ENCODE peak calls at places on chromosomes 12 and 14, in four cellular contexts. K is GM12864, Y is H9, P is lower leg skin. T is an unnamed sample.

GRCh38 chr14:105888784-105889665 is 362.6 kb downstream of the TMEM121 start:
- DNase-seq in K (no peak), Y (no peak), P (no peak), T (no peak)

GRCh38 chr14:66485029-66485428 is 1.1 kb upstream of the CCDC196 start:
- DNase-seq in K (no peak), Y (no peak), P (no peak), T (no peak)

GRCh38 chr12:75660107-75660530 is 148.7 kb upstream of the KRR1 start:
- DNase-seq in K (no peak), Y (no peak), P (no peak), T (no peak)

GRCh38 chr12:14454098-14454907 is 88.8 kb downstream of the ATF7IP start:
- DNase-seq in K (peak), Y (peak), P (no peak), T (peak)

GRCh38 chr12:50326636-50327284 is 43.4 kb upstream of the LIMA1 start:
- DNase-seq in K (no peak), Y (no peak), P (no peak), T (no peak)

GRCh38 chr14:86574026-86574777 is 1044.3 kb downstream of the FLRT2 start:
- DNase-seq in K (no peak), Y (no peak), P (no peak), T (no peak)

GRCh38 chr14:63717704-63718103 is 10.2 kb downstream of the SGPP1 start:
- DNase-seq in K (no peak), Y (no peak), P (no peak), T (no peak)

GRCh38 chr14:86141966-86142365 is 612.0 kb downstream of the FLRT2 start:
- DNase-seq in K (no peak), Y (no peak), P (no peak), T (no peak)

GRCh38 chr12:7131502-7131866 is 1.3 kb downstream of the CLSTN3 start:
- DNase-seq in K (no peak), Y (peak), P (no peak), T (no peak)

GRCh38 chr12:24380122-24380521 is 430.7 kb upstream of the SOX5 start:
- DNase-seq in K (no peak), Y (no peak), P (no peak), T (no peak)

GRCh38 chr14:90874599-90874998 is 58.4 kb upstream of the TTC7B start:
- DNase-seq in K (no peak), Y (no peak), P (no peak), T (no peak)

GRCh38 chr12:91781114-91781513 is 364.5 kb downstream of the BTG1 start:
- DNase-seq in K (no peak), Y (no peak), P (no peak), T (no peak)

GRCh38 chr12:101356794-101357193 is 50.8 kb downstream of the ARL1 start:
- DNase-seq in K (no peak), Y (no peak), P (no peak), T (no peak)

GRCh38 chr12:103373088-103373523 is 122.7 kb downstream of the C12orf42 start:
- DNase-seq in K (no peak), Y (no peak), P (no peak), T (no peak)

GRCh38 chr14:22264759-22265158 is 324.3 kb downstream of the DAD1 start:
- DNase-seq in K (no peak), Y (no peak), P (no peak), T (no peak)

GRCh38 chr14:70013269-70013873 is 134.2 kb downstream of the SMOC1 start:
- DNase-seq in K (no peak), Y (peak), P (no peak), T (peak)

GRCh38 chr12:119668315-119668651 is 350 bp downstream of the PRKAB1 start:
- DNase-seq in K (no peak), Y (no peak), P (no peak), T (peak)

GRCh38 chr12:129949652-129950051 is 45.8 kb upstream of the TMEM132D start:
- DNase-seq in K (no peak), Y (no peak), P (no peak), T (no peak)

GRCh38 chr14:74425525-74426201 is 347 bp downstream of the SYNDIG1L start:
- DNase-seq in K (no peak), Y (peak), P (no peak), T (peak)

GRCh38 chr14:106347890-106348755 is 821.7 kb downstream of the TMEM121 start:
- DNase-seq in K (no peak), Y (no peak), P (no peak), T (no peak)

GRCh38 chr14:57502581-57503254 is 9.1 kb upstream of the CCDC198 start:
- DNase-seq in K (no peak), Y (no peak), P (no peak), T (no peak)

GRCh38 chr14:95274874-95275273 is 44.8 kb downstream of the CLMN start:
- DNase-seq in K (no peak), Y (peak), P (no peak), T (no peak)

GRCh38 chr12:57467212-57467874 is 7.8 kb downstream of the GLI1 start:
- DNase-seq in K (no peak), Y (peak), P (no peak), T (no peak)

GRCh38 chr14:67738740-67739504 is 37.2 kb downstream of the RDH12 start:
- DNase-seq in K (no peak), Y (no peak), P (peak), T (no peak)

GRCh38 chr12:92778525-92778924 is 75.7 kb downstream of the PLEKHG7 start:
- DNase-seq in K (no peak), Y (no peak), P (no peak), T (no peak)

GRCh38 chr12:108643941-108644742 is 10.4 kb upstream of the SELPLG start:
- DNase-seq in K (no peak), Y (peak), P (no peak), T (no peak)

GRCh38 chr14:24059841-24060388 is 8.1 kb downstream of the CARMIL3 start:
- DNase-seq in K (no peak), Y (no peak), P (no peak), T (no peak)

GRCh38 chr12:12468575-12468974 is 94.1 kb downstream of the DUSP16 start:
- DNase-seq in K (no peak), Y (no peak), P (no peak), T (no peak)

GRCh38 chr12:84131076-84131475 is 781.5 kb downstream of the SLC6A15 start:
- DNase-seq in K (no peak), Y (no peak), P (no peak), T (no peak)

GRCh38 chr14:24705840-24706239 is 71.8 kb upstream of the GZMB start:
- DNase-seq in K (no peak), Y (no peak), P (no peak), T (peak)

GRCh38 chr12:84054811-84055210 is 857.8 kb downstream of the SLC6A15 start:
- DNase-seq in K (no peak), Y (no peak), P (no peak), T (no peak)

GRCh38 chr14:90005939-90006530 is 50.3 kb downstream of the TDP1 start:
- DNase-seq in K (no peak), Y (no peak), P (no peak), T (no peak)

GRCh38 chr12:560666-561065 is 100.9 kb downstream of the B4GALNT3 start:
- DNase-seq in K (no peak), Y (no peak), P (no peak), T (no peak)

GRCh38 chr14:74863274-74863673 is 12.7 kb downstream of the PROX2 start:
- DNase-seq in K (no peak), Y (no peak), P (no peak), T (no peak)

GRCh38 chr12:131912526-131913274 is 16.4 kb upstream of the PUS1 start:
- DNase-seq in K (no peak), Y (no peak), P (peak), T (no peak)

GRCh38 chr12:87952850-87953249 is 76.4 kb downstream of the C12orf50 start:
- DNase-seq in K (no peak), Y (no peak), P (no peak), T (no peak)

GRCh38 chr14:72708708-72709475 is 185.0 kb downstream of the DPF3 start:
- DNase-seq in K (no peak), Y (peak), P (no peak), T (no peak)
- TF ChIP-seq CTCF in K (no peak), Y (peak), P (no peak), T (no peak)

DNA sequence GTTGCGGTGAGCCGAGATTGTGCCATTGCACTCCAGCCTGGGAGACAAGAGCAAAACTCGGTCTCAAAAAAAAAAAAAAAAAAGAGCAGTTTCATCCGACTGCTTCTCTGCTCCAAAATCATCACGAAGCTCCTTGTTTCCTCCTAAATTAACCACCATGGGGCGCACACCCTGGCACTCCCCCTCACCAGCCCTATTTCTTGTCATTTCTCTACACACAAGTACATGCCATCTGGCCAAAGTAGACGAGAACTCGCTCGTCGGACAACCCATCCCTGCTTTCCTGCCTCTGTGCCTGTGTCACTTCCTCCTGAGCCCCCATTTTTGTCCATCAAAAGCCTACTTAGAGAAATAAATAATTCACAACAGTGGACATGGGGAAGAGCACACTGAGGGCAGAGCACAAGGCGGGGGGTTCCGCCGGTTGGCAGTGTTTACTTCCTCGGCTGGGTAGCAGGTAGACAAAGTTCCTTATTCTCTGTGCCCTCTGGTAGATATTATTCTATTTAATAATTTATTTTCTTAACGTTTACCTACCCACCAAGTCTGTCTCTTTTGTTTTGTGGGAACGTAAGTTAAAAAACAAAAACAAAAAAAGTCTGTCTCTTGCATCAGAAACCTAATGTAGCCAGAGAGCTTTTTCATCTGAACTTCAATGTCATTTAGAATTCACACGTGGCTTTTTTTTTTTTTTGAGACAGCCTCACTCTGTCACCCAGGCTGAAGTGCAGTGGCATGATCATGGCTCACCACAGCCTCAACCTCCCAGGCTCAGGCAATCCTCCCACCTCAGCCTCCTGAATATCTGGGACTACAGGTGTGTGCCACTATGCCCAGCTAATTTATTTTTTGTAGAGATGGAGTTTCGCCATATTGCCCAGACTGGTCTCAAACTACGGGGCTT is 6.0 kb downstream of the VPS37B start:
- DNase-seq in K (no peak), Y (no peak), P (no peak), T (no peak)
- TF ChIP-seq CTCF in K (no peak), Y (no peak), P (no peak), T (no peak)

GRCh38 chr12:94641283-94641682 is 9.1 kb downstream of the TMCC3 start:
- DNase-seq in K (no peak), Y (no peak), P (no peak), T (no peak)

GRCh38 chr12:94638521-94638920 is 11.8 kb downstream of the TMCC3 start:
- DNase-seq in K (no peak), Y (no peak), P (no peak), T (no peak)

GRCh38 chr12:94637714-94638113 is 12.6 kb downstream of the TMCC3 start:
- DNase-seq in K (no peak), Y (no peak), P (no peak), T (no peak)

GRCh38 chr12:94640134-94640928 is 10.0 kb downstream of the TMCC3 start:
- DNase-seq in K (peak), Y (no peak), P (no peak), T (peak)

GRCh38 chr12:94636462-94637085 is 13.8 kb downstream of the TMCC3 start:
- DNase-seq in K (no peak), Y (no peak), P (no peak), T (no peak)
- TF ChIP-seq CTCF in K (no peak), Y (no peak), P (no peak), T (no peak)

GRCh38 chr14:77682158-77682553 is 25.7 kb downstream of the ALKBH1 start:
- DNase-seq in K (no peak), Y (no peak), P (no peak), T (no peak)

GRCh38 chr14:77681196-77682157 is 26.3 kb downstream of the ALKBH1 start:
- DNase-seq in K (no peak), Y (no peak), P (no peak), T (no peak)
- TF ChIP-seq CTCF in K (no peak), Y (no peak), P (no peak), T (no peak)

DNA sequence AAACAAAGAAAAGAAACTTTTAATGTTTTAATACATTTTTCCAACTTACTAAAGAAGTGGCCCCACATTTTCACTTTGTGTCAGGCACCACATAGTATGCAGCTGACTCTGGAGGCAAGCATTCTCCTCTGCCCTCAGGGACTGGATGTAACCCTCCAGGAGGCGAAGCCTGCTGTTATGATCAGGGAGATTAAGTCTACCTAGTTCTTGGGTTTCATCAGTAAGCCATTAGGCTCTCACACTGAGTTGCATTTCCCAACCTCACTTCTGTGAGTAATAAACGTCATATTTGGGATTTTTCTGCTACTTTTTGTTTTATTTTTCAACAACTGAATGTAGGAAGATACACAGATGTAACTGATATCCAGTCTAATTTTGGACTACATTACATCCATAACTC is 101.2 kb upstream of the LRFN5 start:
- DNase-seq in K (no peak), Y (peak), P (no peak), T (no peak)
- TF ChIP-seq CTCF in K (no peak), Y (no peak), P (no peak), T (no peak)